ENCODE peak calls at places on chromosomes 12 and 14, in five cellular contexts. O is left kidney, Y is EL, A is cardiac fibroblast, U is ELR. V is an unnamed sample.
A peak's percentile ranks its signal among the peaks of the same experiment; 100 is the strongest.

GRCh38 chr12:53791735-53792326 is 40.1 kb upstream of the CISTR start:
- DNase-seq in O (peak; percentile 32), Y (peak; percentile 23), A (no peak), U (peak; percentile 57), V (peak; percentile 41)

GRCh38 chr12:9813821-9814798 is 13.2 kb upstream of the KLRF1 start:
- DNase-seq in O (peak; percentile 56), Y (peak; percentile 58), A (peak; percentile 61), U (peak; percentile 67), V (peak; percentile 95)

GRCh38 chr14:76924363-76925151 is 98.3 kb downstream of the LRRC74A start:
- DNase-seq in O (peak; percentile 99), Y (no peak), A (peak; percentile 56), U (no peak), V (peak; percentile 29)

GRCh38 chr12:9111525-9111924 is 4.2 kb downstream of the A2M start:
- DNase-seq in O (no peak), Y (no peak), A (no peak), U (no peak), V (no peak)

GRCh38 chr12:113766133-113766879 is 199.8 kb downstream of the RBM19 start:
- DNase-seq in O (peak; percentile 79), Y (no peak), A (no peak), U (no peak), V (no peak)

GRCh38 chr12:85639834-85640233 is 196.4 kb downstream of the RASSF9 start:
- DNase-seq in O (no peak), Y (no peak), A (no peak), U (no peak), V (no peak)

GRCh38 chr14:21106191-21106505 is 5.3 kb downstream of the TMEM253 start:
- DNase-seq in O (no peak), Y (no peak), A (peak; percentile 66), U (peak; percentile 43), V (no peak)

GRCh38 chr12:4447151-4447550 is 1.5 kb upstream of the FGF6 start:
- DNase-seq in O (no peak), Y (no peak), A (no peak), U (no peak), V (no peak)

GRCh38 chr12:45833401-45833800 is 103.9 kb downstream of the ARID2 start:
- DNase-seq in O (no peak), Y (no peak), A (peak; percentile 12), U (no peak), V (no peak)

GRCh38 chr12:84955298-84955697 is 42.7 kb upstream of the SLC6A15 start:
- DNase-seq in O (no peak), Y (no peak), A (no peak), U (peak; percentile 67), V (no peak)

GRCh38 chr12:24864796-24865125 is 84.1 kb downstream of the BCAT1 start:
- DNase-seq in O (peak; percentile 24), Y (peak; percentile 56), A (no peak), U (peak; percentile 38), V (no peak)

GRCh38 chr12:124007810-124008570 is 35.0 kb downstream of the ZNF664 start:
- DNase-seq in O (peak; percentile 67), Y (no peak), A (no peak), U (no peak), V (no peak)

GRCh38 chr14:29630566-29631160 is 297.0 kb downstream of the PRKD1 start:
- DNase-seq in O (no peak), Y (no peak), A (peak; percentile 66), U (no peak), V (no peak)

GRCh38 chr12:57419495-57419894 is 11.3 kb downstream of the R3HDM2 start:
- DNase-seq in O (no peak), Y (no peak), A (no peak), U (no peak), V (no peak)

GRCh38 chr14:60805881-60806569 is 71.5 kb downstream of the MNAT1 start:
- DNase-seq in O (no peak), Y (peak; percentile 86), A (peak; percentile 37), U (peak; percentile 59), V (no peak)

GRCh38 chr12:66066071-66066928 is 64.2 kb downstream of the LLPH start:
- DNase-seq in O (peak; percentile 71), Y (peak; percentile 75), A (peak; percentile 48), U (peak; percentile 54), V (no peak)

GRCh38 chr14:80584638-80585505 is 356.7 kb downstream of the CEP128 start:
- DNase-seq in O (no peak), Y (peak; percentile 8), A (no peak), U (peak; percentile 43), V (no peak)

GRCh38 chr12:45458238-45458637 is 242.3 kb downstream of the ANO6 start:
- DNase-seq in O (no peak), Y (no peak), A (peak; percentile 64), U (no peak), V (no peak)

GRCh38 chr12:25988505-25988904 is 30.0 kb downstream of the RASSF8 start:
- DNase-seq in O (no peak), Y (no peak), A (no peak), U (no peak), V (no peak)

GRCh38 chr14:78758333-78758732 is 588.2 kb downstream of the NRXN3 start:
- DNase-seq in O (peak; percentile 69), Y (peak; percentile 48), A (peak; percentile 18), U (peak; percentile 42), V (no peak)

GRCh38 chr12:46300906-46301305 is 32.1 kb upstream of the SLC38A1 start:
- DNase-seq in O (peak; percentile 3), Y (peak; percentile 9), A (peak; percentile 18), U (no peak), V (no peak)

GRCh38 chr14:104639481-104639880 is 34.9 kb upstream of the TMEM179 start:
- DNase-seq in O (no peak), Y (no peak), A (no peak), U (no peak), V (no peak)

GRCh38 chr12:117774986-117775775 is 193.6 kb downstream of the KSR2 start:
- DNase-seq in O (no peak), Y (no peak), A (no peak), U (no peak), V (no peak)

GRCh38 chr14:69693145-69693544 is 73.8 kb upstream of the SRSF5 start:
- DNase-seq in O (peak; percentile 83), Y (no peak), A (peak; percentile 62), U (no peak), V (no peak)

GRCh38 chr12:65952737-65953209 is 128.5 kb downstream of the HMGA2 start:
- DNase-seq in O (no peak), Y (peak; percentile 73), A (no peak), U (peak; percentile 93), V (no peak)

GRCh38 chr12:123058980-123059379 is 78.5 kb downstream of the ARL6IP4 start:
- DNase-seq in O (no peak), Y (peak; percentile 14), A (no peak), U (no peak), V (no peak)

GRCh38 chr12:11855993-11856374 is 206.5 kb downstream of the ETV6 start:
- DNase-seq in O (no peak), Y (no peak), A (no peak), U (no peak), V (no peak)

GRCh38 chr12:126159139-126159538 is 1093.9 kb downstream of the AACS start:
- DNase-seq in O (no peak), Y (no peak), A (no peak), U (no peak), V (no peak)

GRCh38 chr12:120669055-120669828 is 17.7 kb upstream of the MLEC start:
- DNase-seq in O (peak; percentile 69), Y (peak; percentile 21), A (peak; percentile 47), U (no peak), V (no peak)

GRCh38 chr14:21498540-21499526 is 12.3 kb downstream of the METTL3 start:
- DNase-seq in O (peak; percentile 85), Y (peak; percentile 49), A (peak; percentile 61), U (peak; percentile 70), V (no peak)